ENCODE peak calls at places on chromosomes 11 and 22, in seven cellular contexts. T is OCI-M1; X is activated T-cell treated with anti-CD3 and anti-CD28 coated beads, Interleukin-2, amount 50 U/mL, for 72 hours; L is ureter; H is stimulated activated CD4-positive, alpha-beta T cell treated with anti-CD3 and anti-CD28 coated beads, Interleukin-12 subunit alpha, Interleukin-12 subunit beta, amount 100 ng/mL, for 48 hours; S is activated effector memory CD4-positive, alpha-beta T cell treated with anti-CD3 and anti-CD28 coated beads, Interleukin-2, amount 50 U/mL, for 16 hours; M is RPMI7951. R is an unnamed sample.

GRCh38 chr11:61599968-61600710 is 19.3 kb upstream of the SYT7 start:
- DNase-seq in T (no peak), X (no peak), L (no peak), H (no peak), S (no peak), M (peak), R (no peak)

GRCh38 chr22:46443850-46444389 is 93.5 kb downstream of the CELSR1 start:
- DNase-seq in T (no peak), X (no peak), L (no peak), H (no peak), S (no peak), M (no peak), R (no peak)

GRCh38 chr11:94128746-94129504 is at the start of gene PANX1:
- DNase-seq in T (peak), X (peak), L (peak), H (no peak), S (peak), M (peak), R (peak)

GRCh38 chr11:22792497-22792896 is 37.1 kb downstream of the SVIP start:
- DNase-seq in T (peak), X (no peak), L (no peak), H (no peak), S (no peak), M (peak), R (peak)

GRCh38 chr22:27315833-27316232 is 485.7 kb downstream of the MN1 start:
- DNase-seq in T (no peak), X (no peak), L (no peak), H (no peak), S (no peak), M (no peak), R (no peak)

GRCh38 chr11:18696638-18697225 is 1.8 kb upstream of the TMEM86A start:
- DNase-seq in T (no peak), X (no peak), L (no peak), H (no peak), S (no peak), M (peak), R (peak)

GRCh38 chr11:107689317-107690202 is 22.3 kb downstream of the SLN start:
- DNase-seq in T (peak), X (peak), L (peak), H (peak), S (peak), M (peak), R (peak)

GRCh38 chr11:107929611-107930200 is 1.5 kb downstream of the RAB39A start:
- DNase-seq in T (no peak), X (no peak), L (no peak), H (no peak), S (no peak), M (peak), R (no peak)